ENCODE peak calls at places on chromosomes 5 and 9, in eight cellular contexts. E is vagina, V is WTC11, H is lung, S is choroid plexus epithelial cell, Z is AG09319, R is GM12864, G is uterus. X is an unnamed sample.

GRCh38 chr5:176700239-176700847 is 53.1 kb downstream of the TSPAN17 start:
- DNase-seq in E (no peak), S (peak), G (no peak), H (no peak), V (peak), Z (no peak), R (no peak), X (no peak)

GRCh38 chr9:36276840-36277239 is 18.6 kb upstream of the GNE start:
- DNase-seq in V (no peak), S (peak), R (no peak), G (no peak), H (no peak), E (no peak), Z (peak), X (peak)

GRCh38 chr9:81968026-81968425 is 20.5 kb upstream of the SPATA31D1 start:
- DNase-seq in Z (no peak), E (peak), G (no peak), R (no peak), S (no peak), H (no peak), V (no peak), X (no peak)

GRCh38 chr5:102196481-102196880 is 99.6 kb downstream of the SLCO4C1 start:
- DNase-seq in R (no peak), G (no peak), H (no peak), E (no peak), S (no peak), Z (no peak), V (no peak), X (no peak)

GRCh38 chr5:58094031-58094430 is 365.9 kb downstream of the PLK2 start:
- DNase-seq in S (no peak), V (no peak), R (no peak), G (no peak), E (no peak), H (no peak), Z (no peak), X (no peak)

GRCh38 chr5:19002111-19002510 is 985.9 kb downstream of the CDH18 start:
- DNase-seq in H (no peak), S (no peak), V (no peak), G (no peak), Z (no peak), R (no peak), E (no peak), X (no peak)

GRCh38 chr5:173493040-173493439 is 123.4 kb downstream of the BOD1 start:
- DNase-seq in Z (no peak), H (no peak), R (no peak), G (no peak), E (peak), V (no peak), S (no peak), X (no peak)

GRCh38 chr9:36603006-36603405 is 30.3 kb downstream of the MELK start:
- DNase-seq in H (no peak), R (peak), E (no peak), G (no peak), V (no peak), S (peak), Z (no peak), X (no peak)

GRCh38 chr9:68446836-68447235 is 90.4 kb downstream of the PGM5 start:
- DNase-seq in R (no peak), G (peak), E (no peak), V (no peak), S (no peak), Z (no peak), H (no peak), X (no peak)

GRCh38 chr9:37936965-37937364 is 33.0 kb upstream of the SLC25A51 start:
- DNase-seq in S (peak), Z (peak), R (no peak), E (no peak), V (no peak), G (no peak), H (no peak), X (no peak)

GRCh38 chr5:175657593-175658271 is at the start of gene HRH2:
- DNase-seq in Z (no peak), H (no peak), R (no peak), S (peak), V (peak), E (no peak), G (no peak), X (no peak)

GRCh38 chr5:72392326-72392733 is 72.2 kb downstream of the PTCD2 start:
- DNase-seq in E (no peak), H (no peak), Z (peak), R (no peak), V (no peak), S (peak), G (no peak), X (no peak)

GRCh38 chr9:83477571-83477970 is 60.6 kb downstream of the FRMD3 start:
- DNase-seq in V (no peak), G (no peak), R (no peak), H (no peak), Z (no peak), S (peak), E (no peak), X (no peak)

GRCh38 chr5:74056789-74057164 is 430.8 kb downstream of the ARHGEF28 start:
- DNase-seq in E (no peak), S (peak), G (no peak), V (peak), H (no peak), R (no peak), Z (no peak), X (no peak)

GRCh38 chr5:135535820-135536801 is at the start of gene NEUROG1:
- DNase-seq in E (no peak), H (no peak), S (no peak), V (peak), G (no peak), R (no peak), Z (no peak), X (peak)

GRCh38 chr5:77235881-77236560 is 25.5 kb downstream of the PDE8B start:
- DNase-seq in V (no peak), G (no peak), Z (no peak), R (no peak), H (no peak), E (no peak), S (no peak), X (no peak)

GRCh38 chr9:12684923-12685468 is 8.2 kb upstream of the TYRP1 start:
- DNase-seq in S (peak), Z (no peak), H (no peak), G (no peak), E (no peak), V (no peak), R (no peak), X (no peak)

GRCh38 chr5:174083041-174083827 is 37.7 kb downstream of the NSG2 start:
- DNase-seq in S (no peak), G (no peak), H (no peak), R (no peak), V (no peak), E (no peak), Z (no peak), X (no peak)

GRCh38 chr5:54390015-54390414 is 65.5 kb upstream of the HSPB3 start:
- DNase-seq in E (no peak), V (no peak), Z (no peak), H (no peak), G (no peak), R (no peak), S (peak), X (no peak)

GRCh38 chr9:116087751-116088194 is 65.8 kb upstream of the PAPPA start:
- DNase-seq in V (no peak), H (no peak), Z (no peak), E (no peak), S (peak), G (no peak), R (no peak), X (no peak)

GRCh38 chr9:70228098-70228497 is 30.7 kb upstream of the SMC5 start:
- DNase-seq in R (no peak), E (no peak), G (no peak), V (no peak), H (no peak), Z (no peak), S (no peak), X (no peak)

GRCh38 chr9:70232476-70232875 is 26.3 kb upstream of the SMC5 start:
- DNase-seq in G (no peak), S (no peak), R (no peak), Z (no peak), E (no peak), V (no peak), H (no peak), X (no peak)

GRCh38 chr9:70229026-70229425 is 29.8 kb upstream of the SMC5 start:
- DNase-seq in V (no peak), H (no peak), S (peak), G (peak), Z (no peak), R (no peak), E (no peak), X (no peak)

GRCh38 chr9:70229579-70229978 is 29.2 kb upstream of the SMC5 start:
- DNase-seq in V (no peak), E (no peak), S (peak), G (no peak), R (no peak), Z (no peak), H (no peak), X (no peak)
- TF ChIP-seq CTCF in V (peak), E (no peak), S (peak), G (peak), R (no peak), Z (peak), H (no peak), X (no peak)

GRCh38 chr5:149094996-149095395 is 32.1 kb upstream of the SH3TC2 start:
- DNase-seq in S (no peak), Z (no peak), H (no peak), G (no peak), V (no peak), E (no peak), R (no peak), X (peak)
- TF ChIP-seq CTCF in S (no peak), Z (no peak), H (no peak), G (no peak), V (no peak), E (no peak), R (no peak), X (no peak)

DNA sequence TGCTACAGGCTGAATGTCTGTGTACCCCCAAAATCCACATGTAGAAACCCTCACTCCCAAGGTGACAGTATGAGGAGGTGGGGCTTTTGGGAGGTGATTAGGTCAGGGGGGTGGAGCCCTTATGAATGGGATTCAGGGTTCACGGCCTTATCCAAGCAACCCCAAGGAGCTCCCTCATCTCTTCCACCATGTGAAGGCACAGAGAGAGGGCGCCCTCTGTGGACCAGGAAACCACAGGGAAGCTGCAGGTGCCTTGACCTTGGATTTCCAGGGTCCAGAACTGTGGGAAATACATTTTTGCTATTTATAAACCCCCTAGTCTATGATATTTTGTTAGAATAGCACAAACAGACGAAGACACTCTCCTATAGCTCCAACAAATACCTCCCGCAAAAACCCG is 53.6 kb upstream of the IRX2 start:
- DNase-seq in E (no peak), V (peak), R (no peak), G (no peak), H (peak), Z (no peak), S (no peak), X (no peak)
- TF ChIP-seq CTCF in E (no peak), V (peak), R (no peak), G (no peak), H (peak), Z (no peak), S (no peak), X (no peak)

GRCh38 chr9:109780453-109781033 is 545 bp downstream of the PALM2AKAP2 start:
- DNase-seq in V (peak), H (no peak), S (peak), E (no peak), Z (no peak), G (no peak), R (no peak), X (no peak)

GRCh38 chr9:109776391-109776790 is 3.6 kb upstream of the PALM2AKAP2 start:
- DNase-seq in H (no peak), V (no peak), E (no peak), Z (no peak), S (no peak), R (no peak), G (no peak), X (no peak)

GRCh38 chr9:109781541-109782197 is 1.7 kb downstream of the PALM2AKAP2 start:
- DNase-seq in E (no peak), S (peak), G (no peak), Z (no peak), H (no peak), V (no peak), R (no peak), X (no peak)

GRCh38 chr9:109781086-109781485 is 1.1 kb downstream of the PALM2AKAP2 start:
- DNase-seq in S (peak), H (no peak), E (no peak), Z (no peak), V (no peak), G (no peak), R (no peak), X (no peak)

DNA sequence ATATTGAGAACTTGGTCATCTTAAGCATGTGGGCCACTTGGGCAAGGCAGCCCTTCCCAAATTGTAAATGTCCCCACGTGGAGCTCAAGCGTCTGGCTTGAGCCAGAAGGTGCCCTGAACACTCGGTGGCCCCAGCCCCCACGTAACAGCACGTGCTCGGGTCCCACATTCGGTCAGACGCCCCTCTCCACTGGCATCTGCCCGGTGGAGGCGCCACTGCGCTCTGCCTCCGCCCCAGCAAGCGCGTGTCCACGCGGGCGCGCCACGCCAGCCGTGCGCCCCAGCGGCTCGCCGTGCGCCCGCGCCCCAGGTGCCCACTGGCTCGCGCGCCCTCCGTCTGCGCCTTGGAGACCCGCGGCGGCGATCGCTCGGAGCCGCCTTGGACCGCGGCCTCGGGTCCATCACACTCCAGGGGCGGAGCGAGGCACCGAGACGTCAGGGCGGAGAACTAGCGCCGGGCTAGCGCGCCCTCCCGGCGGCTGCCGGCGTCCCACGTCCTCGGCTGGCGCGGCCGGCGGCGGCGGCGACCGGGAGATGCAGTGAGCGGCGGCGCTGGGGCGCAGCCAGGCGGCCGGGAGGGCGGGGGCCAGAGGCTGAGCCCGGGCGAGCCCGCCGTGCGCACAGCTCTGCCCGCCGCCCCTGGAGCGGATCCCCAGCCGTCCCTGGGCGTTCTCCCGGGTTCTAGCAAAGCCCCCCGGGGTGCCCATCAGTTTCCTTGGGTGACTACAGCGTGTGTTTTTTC is at the start of gene PALM2AKAP2:
- DNase-seq in S (peak), G (peak), H (peak), E (no peak), R (no peak), V (peak), Z (no peak), X (no peak)
- TF ChIP-seq CTCF in S (peak), G (peak), H (no peak), E (no peak), R (no peak), V (no peak), Z (peak), X (no peak)

GRCh38 chr9:72807765-72808445 is 144.9 kb downstream of the ALDH1A1 start:
- DNase-seq in H (no peak), R (no peak), E (no peak), Z (no peak), V (peak), S (peak), G (no peak), X (no peak)
- TF ChIP-seq CTCF in H (no peak), R (peak), E (no peak), Z (no peak), V (peak), S (peak), G (no peak), X (peak)

DNA sequence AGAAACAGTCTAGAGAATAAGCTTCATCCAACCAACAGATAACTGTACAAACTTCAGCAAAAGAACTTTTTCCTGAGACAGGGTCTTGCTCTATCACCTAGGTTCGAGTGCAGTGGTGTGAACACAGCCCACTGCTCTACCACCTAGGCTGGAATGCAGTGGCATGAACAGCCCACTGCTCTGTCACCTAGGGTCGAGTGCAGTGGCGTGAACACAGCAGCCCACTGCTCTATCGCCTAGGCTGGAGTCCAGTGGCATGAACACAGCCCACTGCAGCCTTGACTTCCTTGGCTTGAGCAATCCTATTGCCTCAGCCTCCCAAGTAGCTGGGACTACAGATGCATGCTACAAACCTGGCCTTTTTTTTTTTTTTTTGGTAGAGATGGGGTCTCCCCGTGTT is 43.4 kb downstream of the ERMP1 start:
- DNase-seq in V (no peak), H (no peak), Z (no peak), R (no peak), E (no peak), S (no peak), G (no peak), X (no peak)
- TF ChIP-seq CTCF in V (no peak), H (no peak), Z (no peak), R (no peak), E (no peak), S (no peak), G (no peak), X (no peak)

GRCh38 chr9:135230817-135231520 is 143.5 kb downstream of the OLFM1 start:
- DNase-seq in E (no peak), G (no peak), H (no peak), R (no peak), Z (no peak), S (no peak), V (peak), X (no peak)
- TF ChIP-seq CTCF in E (no peak), G (no peak), H (no peak), R (no peak), Z (no peak), S (no peak), V (no peak), X (no peak)

DNA sequence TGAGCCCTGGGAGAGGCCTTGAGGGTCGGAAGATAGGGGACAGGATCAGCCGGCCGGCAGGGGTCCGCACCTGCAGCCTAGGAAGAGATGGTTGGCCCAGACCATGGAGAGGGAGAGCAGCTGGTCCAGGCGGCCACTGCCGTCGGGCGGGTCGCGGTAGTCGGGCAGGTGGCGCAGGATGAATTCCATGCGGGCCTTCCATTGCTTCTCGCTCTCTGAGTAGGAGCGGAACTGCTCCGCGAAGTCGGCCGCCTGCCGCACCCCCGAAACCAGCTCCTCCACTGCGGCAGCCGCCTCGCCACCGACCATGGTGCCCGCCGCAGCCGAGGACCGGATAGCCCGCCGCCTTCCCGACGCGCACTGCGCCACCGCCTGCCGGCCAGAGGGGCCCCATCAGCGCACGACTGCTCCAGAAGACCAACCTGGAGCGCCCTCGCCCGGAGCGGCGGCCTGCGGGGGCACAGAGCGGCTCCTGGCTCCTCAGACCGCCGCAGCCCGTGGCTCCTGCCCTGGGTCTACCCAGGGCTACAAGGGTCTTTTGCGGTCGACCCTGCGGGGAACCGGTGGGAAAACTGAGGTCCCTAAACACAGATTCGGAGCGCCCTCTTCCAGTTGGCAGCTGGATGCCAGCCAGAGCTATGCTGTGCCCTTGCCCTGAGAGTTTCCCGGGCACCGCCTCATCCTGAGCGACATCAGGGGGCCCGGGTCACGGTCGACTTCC is at the start of gene CDKN2AIPNL:
- DNase-seq in R (peak), S (peak), Z (peak), E (peak), V (peak), G (peak), H (peak), X (peak)
- TF ChIP-seq CTCF in R (peak), S (peak), Z (peak), E (peak), V (no peak), G (peak), H (peak), X (peak)

GRCh38 chr9:133768859-133769510 is 30.8 kb upstream of the SARDH start:
- DNase-seq in H (no peak), V (peak), G (no peak), E (peak), Z (no peak), S (peak), R (no peak), X (no peak)
- TF ChIP-seq CTCF in H (no peak), V (no peak), G (no peak), E (no peak), Z (no peak), S (peak), R (no peak), X (no peak)

X was measured in Caco-2.